ENCODE peak calls at places on chromosomes 4 and X, in six cellular contexts. L, C, D, S, V and G are unnamed samples.

GRCh38 chr4:77007358-77008230 is 58.0 kb downstream of the SEPTIN11 start:
- DNase-seq in C (no peak), S (no peak), L (no peak), V (peak), D (no peak), G (peak)

GRCh38 chr4:104490096-104490769 is 4.5 kb downstream of the CXXC4 start:
- DNase-seq in V (peak), L (no peak), C (no peak), D (no peak), S (peak), G (no peak)

GRCh38 chrX:56281789-56282188 is 49.6 kb downstream of the KLF8 start:
- DNase-seq in D (no peak), L (no peak), V (no peak), S (no peak), C (no peak), G (peak)

GRCh38 chrX:129427267-129427666 is 96.0 kb downstream of the SMARCA1 start:
- DNase-seq in D (no peak), L (no peak), C (no peak), V (no peak), S (no peak), G (no peak)

GRCh38 chr4:5710065-5710961 is 688 bp upstream of the EVC start:
- DNase-seq in D (no peak), C (no peak), L (no peak), V (no peak), S (no peak), G (no peak)

GRCh38 chr4:95256108-95256835 is 292.5 kb downstream of the UNC5C start:
- DNase-seq in L (no peak), D (no peak), S (no peak), V (no peak), C (no peak), G (no peak)

GRCh38 chr4:76055005-76055404 is 19.1 kb upstream of the CXCL11 start:
- DNase-seq in C (no peak), V (no peak), S (no peak), L (no peak), D (no peak), G (no peak)

GRCh38 chr4:88211473-88212252 is 53.2 kb upstream of the ABCG2 start:
- DNase-seq in V (no peak), D (peak), C (no peak), L (no peak), S (no peak), G (peak)

GRCh38 chr4:110678517-110678916 is 55.6 kb upstream of the PITX2 start:
- DNase-seq in S (no peak), D (no peak), L (no peak), V (no peak), C (no peak), G (no peak)

GRCh38 chr4:148651991-148652390 is 209.8 kb upstream of the NR3C2 start:
- DNase-seq in S (no peak), D (no peak), V (no peak), C (no peak), L (no peak), G (no peak)

GRCh38 chr4:164529486-164529885 is 224.4 kb upstream of the SMIM31 start:
- DNase-seq in L (no peak), S (no peak), D (no peak), V (no peak), C (no peak), G (no peak)

GRCh38 chr4:98262431-98262830 is 1.2 kb downstream of the RAP1GDS1 start:
- DNase-seq in V (no peak), S (no peak), C (no peak), L (no peak), D (no peak), G (no peak)

GRCh38 chr4:140223056-140223810 is 69.2 kb upstream of the MAML3 start:
- DNase-seq in S (no peak), D (no peak), L (no peak), V (no peak), C (no peak), G (peak)

GRCh38 chrX:153771261-153771681 is 7.2 kb downstream of the PLXNB3 start:
- DNase-seq in C (peak), D (no peak), S (no peak), L (no peak), V (no peak), G (no peak)

GRCh38 chr4:2728806-2729532 is 27.2 kb downstream of the TNIP2 start:
- DNase-seq in L (no peak), D (no peak), S (peak), C (no peak), V (peak), G (no peak)

GRCh38 chrX:133838761-133839676 is 146.4 kb downstream of the GPC3 start:
- DNase-seq in D (no peak), L (no peak), V (no peak), C (no peak), S (no peak), G (no peak)

GRCh38 chr4:123833156-123833555 is 436.6 kb downstream of the SPRY1 start:
- DNase-seq in C (no peak), D (no peak), V (no peak), S (no peak), L (no peak), G (peak)

GRCh38 chrX:153333821-153334653 is at the start of gene ZNF275:
- DNase-seq in S (peak), C (peak), L (peak), V (peak), D (peak), G (peak)

GRCh38 chr4:1337951-1338751 is 8.9 kb upstream of the UVSSA start:
- DNase-seq in S (no peak), C (no peak), L (no peak), D (no peak), V (no peak), G (no peak)

GRCh38 chr4:73443224-73443623 is 7.2 kb downstream of the AFP start:
- DNase-seq in L (no peak), S (no peak), D (no peak), V (no peak), C (no peak), G (no peak)

GRCh38 chrX:16671005-16671404 is 21.0 kb downstream of the S100G start:
- DNase-seq in C (no peak), D (peak), L (no peak), V (no peak), S (no peak), G (no peak)

GRCh38 chr4:106775636-106776035 is 260.5 kb downstream of the DKK2 start:
- DNase-seq in D (no peak), V (no peak), S (no peak), C (no peak), L (no peak), G (no peak)

GRCh38 chrX:47078129-47079043 is at the start of gene RGN:
- DNase-seq in L (no peak), V (no peak), C (no peak), S (no peak), D (no peak), G (no peak)

GRCh38 chr4:187786190-187786589 is 209.4 kb upstream of the ZFP42 start:
- DNase-seq in S (no peak), L (no peak), V (no peak), D (no peak), C (no peak), G (no peak)

GRCh38 chr4:82968972-82969371 is 41.7 kb downstream of the LIN54 start:
- DNase-seq in D (no peak), L (no peak), V (no peak), C (no peak), S (no peak), G (no peak)

GRCh38 chrX:70664726-70665125 is 220.1 kb downstream of the DLG3 start:
- DNase-seq in C (no peak), S (no peak), L (no peak), V (no peak), D (no peak), G (peak)

GRCh38 chrX:95057341-95057740 is 1383.3 kb downstream of the FAM133A start:
- DNase-seq in V (no peak), S (no peak), C (no peak), L (no peak), D (no peak), G (peak)

GRCh38 chrX:152817082-152817744 is 13.3 kb downstream of the CETN2 start:
- DNase-seq in D (no peak), S (no peak), V (no peak), C (no peak), L (no peak), G (peak)

GRCh38 chr4:168811207-168811606 is 198.8 kb downstream of the CBR4 start:
- DNase-seq in S (no peak), D (no peak), L (no peak), V (no peak), C (no peak), G (no peak)

GRCh38 chr4:56668267-56668666 is 12.8 kb downstream of the HOPX start:
- DNase-seq in V (no peak), S (no peak), C (no peak), D (no peak), L (no peak), G (no peak)

GRCh38 chr4:80360900-80361299 is 25.4 kb downstream of the CFAP299 start:
- DNase-seq in C (no peak), S (no peak), L (no peak), V (no peak), D (no peak), G (no peak)

GRCh38 chrX:71366674-71367256 is 608 bp downstream of the TAF1 start:
- DNase-seq in C (no peak), S (no peak), L (no peak), V (peak), D (peak), G (no peak)

GRCh38 chr4:165926307-165926706 is 53.3 kb downstream of the TLL1 start:
- DNase-seq in L (no peak), C (no peak), V (no peak), D (no peak), S (no peak), G (no peak)

GRCh38 chrX:151543706-151544105 is 19.8 kb upstream of the PASD1 start:
- DNase-seq in L (no peak), C (no peak), V (no peak), D (no peak), S (no peak), G (no peak)

GRCh38 chrX:127037179-127037578 is 217.7 kb downstream of the PRR32 start:
- DNase-seq in C (no peak), L (no peak), V (no peak), D (no peak), S (no peak), G (no peak)

GRCh38 chrX:127038065-127038464 is 218.5 kb downstream of the PRR32 start:
- DNase-seq in D (no peak), S (no peak), V (no peak), C (no peak), L (no peak), G (no peak)
- TF ChIP-seq CTCF in D (no peak), S (no peak), V (no peak), C (no peak), L (no peak), G (no peak)

GRCh38 chrX:104135677-104136076 is 21.1 kb downstream of the SLC25A53 start:
- DNase-seq in S (no peak), L (no peak), V (no peak), D (no peak), C (no peak), G (no peak)

GRCh38 chrX:104134583-104135261 is 22.1 kb downstream of the SLC25A53 start:
- DNase-seq in L (no peak), S (no peak), C (no peak), D (no peak), V (no peak), G (no peak)

GRCh38 chrX:104141087-104141760 is 15.6 kb downstream of the SLC25A53 start:
- DNase-seq in S (no peak), L (no peak), D (no peak), V (no peak), C (no peak), G (no peak)

GRCh38 chrX:104137496-104137895 is 19.3 kb downstream of the SLC25A53 start:
- DNase-seq in L (no peak), V (no peak), S (no peak), C (no peak), D (no peak), G (no peak)

GRCh38 chrX:104136241-104137019 is 20.4 kb downstream of the SLC25A53 start:
- DNase-seq in L (peak), C (no peak), S (peak), D (peak), V (peak), G (peak)
- TF ChIP-seq CTCF in L (peak), C (peak), S (peak), D (peak), V (peak), G (peak)

GRCh38 chr4:186719925-186720694 is 3.5 kb downstream of the FAT1 start:
- DNase-seq in S (no peak), V (no peak), C (no peak), D (no peak), L (no peak), G (no peak)
- TF ChIP-seq CTCF in S (no peak), V (no peak), C (no peak), D (no peak), L (peak), G (peak)

GRCh38 chrX:40169193-40170086 is 71.7 kb upstream of the BCOR start:
- DNase-seq in D (peak), L (no peak), C (peak), S (peak), V (no peak), G (no peak)
- TF ChIP-seq CTCF in D (peak), L (peak), C (no peak), S (no peak), V (peak), G (peak)

GRCh38 chrX:21382715-21383114 is 8.5 kb downstream of the CNKSR2 start:
- DNase-seq in V (no peak), L (no peak), D (no peak), C (no peak), S (no peak), G (no peak)
- TF ChIP-seq CTCF in V (no peak), L (peak), D (peak), C (no peak), S (no peak), G (no peak)

DNA sequence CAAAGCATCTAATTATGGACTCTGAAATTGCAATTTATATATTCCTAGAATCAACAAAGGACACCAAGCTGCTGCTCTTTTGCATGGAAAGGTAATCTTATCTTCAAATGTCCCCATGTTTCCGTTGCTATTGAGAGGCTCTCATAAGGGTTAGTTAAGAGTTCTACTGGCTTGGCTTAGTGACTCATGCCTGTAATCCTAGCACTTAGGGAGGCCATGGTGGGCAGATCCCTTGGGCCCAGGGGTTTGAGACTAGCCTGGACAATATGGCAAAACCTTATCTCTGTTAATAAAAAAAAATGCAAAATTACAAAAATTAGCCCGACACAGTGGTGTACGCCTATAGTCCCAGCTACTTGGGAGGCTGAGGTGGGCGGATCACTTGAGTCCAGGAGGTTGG is 93.4 kb upstream of the RAPGEF2 start:
- DNase-seq in C (no peak), S (no peak), L (no peak), V (no peak), D (no peak), G (no peak)
- TF ChIP-seq CTCF in C (no peak), S (no peak), L (no peak), V (no peak), D (no peak), G (no peak)